ENCODE peak calls at places on chromosomes 2 and 18, in eight cellular contexts. One of them, this sample, is unnamed.

GRCh38 chr2:165390875-165391274 is 78.6 kb upstream of the CSRNP3 start:
- DNase-seq in GM23338: no peak
- DNase-seq in left ventricle myocardium inferior: no peak
- DNase-seq in HTR-8/SVneo: no peak
- DNase-seq in activated naive CD8-positive, alpha-beta T cell treated with anti-CD3 and anti-CD28 coated beads, Interleukin-2, amount 50 U/mL, for 24 hours: no peak
- DNase-seq in uterus: no peak
- DNase-seq in neural progenitor cell: no peak
- DNase-seq in sciatic nerve: no peak
- DNase-seq in this sample: no peak

GRCh38 chr2:191264647-191265079 is 19.5 kb downstream of the MYO1B start:
- DNase-seq in uterus: no peak
- DNase-seq in sciatic nerve: no peak
- DNase-seq in HTR-8/SVneo: peak
- DNase-seq in neural progenitor cell: no peak
- DNase-seq in activated naive CD8-positive, alpha-beta T cell treated with anti-CD3 and anti-CD28 coated beads, Interleukin-2, amount 50 U/mL, for 24 hours: no peak
- DNase-seq in GM23338: no peak
- DNase-seq in left ventricle myocardium inferior: no peak
- DNase-seq in this sample: no peak

GRCh38 chr2:101736861-101737291 is 39.4 kb downstream of the MAP4K4 start:
- DNase-seq in uterus: no peak
- DNase-seq in activated naive CD8-positive, alpha-beta T cell treated with anti-CD3 and anti-CD28 coated beads, Interleukin-2, amount 50 U/mL, for 24 hours: no peak
- DNase-seq in GM23338: no peak
- DNase-seq in sciatic nerve: no peak
- DNase-seq in HTR-8/SVneo: peak
- DNase-seq in left ventricle myocardium inferior: no peak
- DNase-seq in neural progenitor cell: no peak
- DNase-seq in this sample: no peak

GRCh38 chr2:85248741-85249524 is 78.9 kb downstream of the TGOLN2 start:
- DNase-seq in neural progenitor cell: peak
- DNase-seq in uterus: no peak
- DNase-seq in sciatic nerve: no peak
- DNase-seq in left ventricle myocardium inferior: peak
- DNase-seq in GM23338: peak
- DNase-seq in HTR-8/SVneo: peak
- DNase-seq in activated naive CD8-positive, alpha-beta T cell treated with anti-CD3 and anti-CD28 coated beads, Interleukin-2, amount 50 U/mL, for 24 hours: no peak
- DNase-seq in this sample: peak

GRCh38 chr2:673615-674318 is 3.4 kb downstream of the TMEM18 start:
- DNase-seq in sciatic nerve: no peak
- DNase-seq in neural progenitor cell: no peak
- DNase-seq in GM23338: no peak
- DNase-seq in left ventricle myocardium inferior: no peak
- DNase-seq in activated naive CD8-positive, alpha-beta T cell treated with anti-CD3 and anti-CD28 coated beads, Interleukin-2, amount 50 U/mL, for 24 hours: no peak
- DNase-seq in uterus: no peak
- DNase-seq in HTR-8/SVneo: no peak
- DNase-seq in this sample: no peak

GRCh38 chr2:149329068-149329467 is 1.3 kb upstream of the LYPD6 start:
- DNase-seq in neural progenitor cell: no peak
- DNase-seq in uterus: no peak
- DNase-seq in HTR-8/SVneo: peak
- DNase-seq in sciatic nerve: no peak
- DNase-seq in GM23338: peak
- DNase-seq in left ventricle myocardium inferior: no peak
- DNase-seq in activated naive CD8-positive, alpha-beta T cell treated with anti-CD3 and anti-CD28 coated beads, Interleukin-2, amount 50 U/mL, for 24 hours: no peak
- DNase-seq in this sample: no peak

GRCh38 chr2:54572262-54572635 is 116.1 kb downstream of the SPTBN1 start:
- DNase-seq in left ventricle myocardium inferior: no peak
- DNase-seq in GM23338: no peak
- DNase-seq in activated naive CD8-positive, alpha-beta T cell treated with anti-CD3 and anti-CD28 coated beads, Interleukin-2, amount 50 U/mL, for 24 hours: no peak
- DNase-seq in uterus: no peak
- DNase-seq in neural progenitor cell: no peak
- DNase-seq in HTR-8/SVneo: peak
- DNase-seq in sciatic nerve: no peak
- DNase-seq in this sample: no peak

GRCh38 chr2:208006833-208007232 is 18.5 kb downstream of the PLEKHM3 start:
- DNase-seq in uterus: no peak
- DNase-seq in neural progenitor cell: no peak
- DNase-seq in sciatic nerve: no peak
- DNase-seq in left ventricle myocardium inferior: no peak
- DNase-seq in HTR-8/SVneo: no peak
- DNase-seq in activated naive CD8-positive, alpha-beta T cell treated with anti-CD3 and anti-CD28 coated beads, Interleukin-2, amount 50 U/mL, for 24 hours: no peak
- DNase-seq in GM23338: no peak
- DNase-seq in this sample: no peak

GRCh38 chr2:219468410-219469185 is 30.1 kb upstream of the GMPPA start:
- DNase-seq in left ventricle myocardium inferior: no peak
- DNase-seq in activated naive CD8-positive, alpha-beta T cell treated with anti-CD3 and anti-CD28 coated beads, Interleukin-2, amount 50 U/mL, for 24 hours: no peak
- DNase-seq in HTR-8/SVneo: no peak
- DNase-seq in sciatic nerve: no peak
- DNase-seq in uterus: no peak
- DNase-seq in neural progenitor cell: no peak
- DNase-seq in GM23338: no peak
- DNase-seq in this sample: no peak

GRCh38 chr2:176188218-176188968 is at the start of gene HOXD1:
- DNase-seq in neural progenitor cell: peak
- DNase-seq in HTR-8/SVneo: peak
- DNase-seq in sciatic nerve: no peak
- DNase-seq in uterus: peak
- DNase-seq in left ventricle myocardium inferior: no peak
- DNase-seq in GM23338: peak
- DNase-seq in activated naive CD8-positive, alpha-beta T cell treated with anti-CD3 and anti-CD28 coated beads, Interleukin-2, amount 50 U/mL, for 24 hours: no peak
- DNase-seq in this sample: no peak

GRCh38 chr2:42456126-42456839 is 37.5 kb downstream of the KCNG3 start:
- DNase-seq in uterus: no peak
- DNase-seq in HTR-8/SVneo: no peak
- DNase-seq in neural progenitor cell: no peak
- DNase-seq in activated naive CD8-positive, alpha-beta T cell treated with anti-CD3 and anti-CD28 coated beads, Interleukin-2, amount 50 U/mL, for 24 hours: no peak
- DNase-seq in left ventricle myocardium inferior: no peak
- DNase-seq in GM23338: no peak
- DNase-seq in sciatic nerve: no peak
- DNase-seq in this sample: no peak

GRCh38 chr2:25821225-25822056 is 56.8 kb downstream of the ASXL2 start:
- DNase-seq in left ventricle myocardium inferior: no peak
- DNase-seq in HTR-8/SVneo: no peak
- DNase-seq in activated naive CD8-positive, alpha-beta T cell treated with anti-CD3 and anti-CD28 coated beads, Interleukin-2, amount 50 U/mL, for 24 hours: no peak
- DNase-seq in neural progenitor cell: no peak
- DNase-seq in uterus: no peak
- DNase-seq in sciatic nerve: no peak
- DNase-seq in GM23338: no peak
- DNase-seq in this sample: no peak

GRCh38 chr2:220374282-220374681 is 746.9 kb downstream of the SLC4A3 start:
- DNase-seq in left ventricle myocardium inferior: no peak
- DNase-seq in activated naive CD8-positive, alpha-beta T cell treated with anti-CD3 and anti-CD28 coated beads, Interleukin-2, amount 50 U/mL, for 24 hours: no peak
- DNase-seq in uterus: no peak
- DNase-seq in neural progenitor cell: no peak
- DNase-seq in GM23338: no peak
- DNase-seq in sciatic nerve: no peak
- DNase-seq in HTR-8/SVneo: no peak
- DNase-seq in this sample: no peak

GRCh38 chr18:74066018-74066417 is 81.6 kb downstream of the FBXO15 start:
- DNase-seq in sciatic nerve: no peak
- DNase-seq in GM23338: no peak
- DNase-seq in uterus: no peak
- DNase-seq in HTR-8/SVneo: no peak
- DNase-seq in activated naive CD8-positive, alpha-beta T cell treated with anti-CD3 and anti-CD28 coated beads, Interleukin-2, amount 50 U/mL, for 24 hours: no peak
- DNase-seq in neural progenitor cell: no peak
- DNase-seq in left ventricle myocardium inferior: no peak
- DNase-seq in this sample: no peak

GRCh38 chr2:24253303-24253919 is 78.6 kb downstream of the FAM228A start:
- DNase-seq in left ventricle myocardium inferior: no peak
- DNase-seq in GM23338: peak
- DNase-seq in uterus: no peak
- DNase-seq in HTR-8/SVneo: no peak
- DNase-seq in sciatic nerve: no peak
- DNase-seq in activated naive CD8-positive, alpha-beta T cell treated with anti-CD3 and anti-CD28 coated beads, Interleukin-2, amount 50 U/mL, for 24 hours: no peak
- DNase-seq in neural progenitor cell: no peak
- DNase-seq in this sample: no peak

GRCh38 chr2:241804326-241805276 is 4.4 kb upstream of the NEU4 start:
- DNase-seq in GM23338: peak
- DNase-seq in uterus: no peak
- DNase-seq in left ventricle myocardium inferior: no peak
- DNase-seq in neural progenitor cell: no peak
- DNase-seq in activated naive CD8-positive, alpha-beta T cell treated with anti-CD3 and anti-CD28 coated beads, Interleukin-2, amount 50 U/mL, for 24 hours: peak
- DNase-seq in sciatic nerve: peak
- DNase-seq in HTR-8/SVneo: no peak
- DNase-seq in this sample: peak

GRCh38 chr2:235505210-235505741 is 11.4 kb downstream of the AGAP1 start:
- DNase-seq in neural progenitor cell: peak
- DNase-seq in activated naive CD8-positive, alpha-beta T cell treated with anti-CD3 and anti-CD28 coated beads, Interleukin-2, amount 50 U/mL, for 24 hours: no peak
- DNase-seq in HTR-8/SVneo: no peak
- DNase-seq in left ventricle myocardium inferior: no peak
- DNase-seq in uterus: no peak
- DNase-seq in GM23338: peak
- DNase-seq in sciatic nerve: no peak
- DNase-seq in this sample: no peak

GRCh38 chr2:68693947-68694346 is 40.7 kb upstream of the ARHGAP25 start:
- DNase-seq in neural progenitor cell: no peak
- DNase-seq in uterus: no peak
- DNase-seq in HTR-8/SVneo: no peak
- DNase-seq in sciatic nerve: no peak
- DNase-seq in GM23338: no peak
- DNase-seq in left ventricle myocardium inferior: no peak
- DNase-seq in activated naive CD8-positive, alpha-beta T cell treated with anti-CD3 and anti-CD28 coated beads, Interleukin-2, amount 50 U/mL, for 24 hours: no peak
- DNase-seq in this sample: no peak

GRCh38 chr2:232871835-232872736 is 2.0 kb downstream of the SNORC start:
- DNase-seq in GM23338: no peak
- DNase-seq in HTR-8/SVneo: no peak
- DNase-seq in activated naive CD8-positive, alpha-beta T cell treated with anti-CD3 and anti-CD28 coated beads, Interleukin-2, amount 50 U/mL, for 24 hours: no peak
- DNase-seq in left ventricle myocardium inferior: no peak
- DNase-seq in neural progenitor cell: no peak
- DNase-seq in sciatic nerve: peak
- DNase-seq in uterus: no peak
- DNase-seq in this sample: no peak

GRCh38 chr2:112077814-112078213 is 22.7 kb downstream of the TMEM87B start:
- DNase-seq in left ventricle myocardium inferior: no peak
- DNase-seq in uterus: no peak
- DNase-seq in activated naive CD8-positive, alpha-beta T cell treated with anti-CD3 and anti-CD28 coated beads, Interleukin-2, amount 50 U/mL, for 24 hours: no peak
- DNase-seq in GM23338: peak
- DNase-seq in neural progenitor cell: peak
- DNase-seq in HTR-8/SVneo: no peak
- DNase-seq in sciatic nerve: no peak
- DNase-seq in this sample: no peak

GRCh38 chr2:42100696-42101585 is 53.1 kb downstream of the PKDCC start:
- DNase-seq in sciatic nerve: peak
- DNase-seq in activated naive CD8-positive, alpha-beta T cell treated with anti-CD3 and anti-CD28 coated beads, Interleukin-2, amount 50 U/mL, for 24 hours: peak
- DNase-seq in uterus: peak
- DNase-seq in neural progenitor cell: peak
- DNase-seq in GM23338: peak
- DNase-seq in HTR-8/SVneo: no peak
- DNase-seq in left ventricle myocardium inferior: peak
- DNase-seq in this sample: no peak

GRCh38 chr2:69936913-69937312 is 22.0 kb downstream of the MXD1 start:
- DNase-seq in uterus: no peak
- DNase-seq in HTR-8/SVneo: no peak
- DNase-seq in GM23338: peak
- DNase-seq in activated naive CD8-positive, alpha-beta T cell treated with anti-CD3 and anti-CD28 coated beads, Interleukin-2, amount 50 U/mL, for 24 hours: no peak
- DNase-seq in left ventricle myocardium inferior: no peak
- DNase-seq in sciatic nerve: no peak
- DNase-seq in neural progenitor cell: no peak
- DNase-seq in this sample: no peak